ENCODE peak calls at places on chromosomes 7 and 10, in seven cellular contexts. Q is A673; K is smooth muscle cell of the brain vasculature; G is NCI-H2081; X is C1 segment of cervical spinal cord; C is stimulated activated CD4-positive, alpha-beta T cell treated with anti-CD3 and anti-CD28 coated beads, Interleukin-15, amount 100 ng/mL, for 48 hours; H is effector CD4-positive, alpha-beta T cell. S is an unnamed sample.

GRCh38 chr10:130213286-130214080 is 77.3 kb downstream of the GLRX3 start:
- DNase-seq in Q (no peak), K (no peak), G (no peak), X (no peak), C (no peak), H (no peak), S (no peak)

GRCh38 chr10:130022071-130022470 is 58.0 kb upstream of the EBF3 start:
- DNase-seq in Q (no peak), K (no peak), G (no peak), X (no peak), C (no peak), H (no peak), S (no peak)

GRCh38 chr10:61343781-61344180 is 109.4 kb downstream of the TMEM26 start:
- DNase-seq in Q (no peak), K (no peak), G (no peak), X (no peak), C (no peak), H (no peak), S (no peak)

GRCh38 chr7:4825081-4825480 is 36.7 kb downstream of the PAPOLB start:
- DNase-seq in Q (no peak), K (no peak), G (no peak), X (no peak), C (no peak), H (no peak), S (no peak)

GRCh38 chr7:48876087-48876486 is 48.3 kb upstream of the CDC14C start:
- DNase-seq in Q (no peak), K (no peak), G (no peak), X (no peak), C (no peak), H (no peak), S (no peak)

GRCh38 chr10:15763001-15763400 is 43.3 kb upstream of the ITGA8 start:
- DNase-seq in Q (no peak), K (no peak), G (no peak), X (no peak), C (no peak), H (no peak), S (no peak)

GRCh38 chr10:3538850-3539531 is 246.0 kb downstream of the KLF6 start:
- DNase-seq in Q (peak; percentile 73), K (peak; percentile 89), G (no peak), X (no peak), C (peak; percentile 14), H (no peak), S (no peak)

GRCh38 chr10:101080933-101081546 is 19.3 kb downstream of the KAZALD1 start:
- DNase-seq in Q (no peak), K (no peak), G (no peak), X (no peak), C (no peak), H (no peak), S (no peak)

GRCh38 chr7:12409097-12409711 is 5.5 kb upstream of the VWDE start:
- DNase-seq in Q (no peak), K (no peak), G (no peak), X (no peak), C (no peak), H (no peak), S (no peak)

GRCh38 chr10:99412100-99412499 is 18.3 kb downstream of the GOT1 start:
- DNase-seq in Q (no peak), K (no peak), G (no peak), X (no peak), C (no peak), H (no peak), S (no peak)

GRCh38 chr10:70183304-70183703 is 13.0 kb upstream of the SAR1A start:
- DNase-seq in Q (no peak), K (no peak), G (no peak), X (no peak), C (no peak), H (no peak), S (no peak)

GRCh38 chr10:60430017-60430416 is 40.3 kb upstream of the ANK3 start:
- DNase-seq in Q (no peak), K (peak; percentile 50), G (no peak), X (no peak), C (no peak), H (no peak), S (no peak)

GRCh38 chr7:46854958-46855473 is 726.9 kb downstream of the TNS3 start:
- DNase-seq in Q (no peak), K (no peak), G (no peak), X (no peak), C (no peak), H (no peak), S (no peak)

GRCh38 chr10:94138391-94138790 is 144.7 kb downstream of the PLCE1 start:
- DNase-seq in Q (no peak), K (no peak), G (no peak), X (no peak), C (no peak), H (no peak), S (no peak)

GRCh38 chr10:88986549-88987242 is 3.9 kb upstream of the FAS start:
- DNase-seq in Q (peak; percentile 78), K (no peak), G (peak; percentile 20), X (no peak), C (no peak), H (no peak), S (no peak)

GRCh38 chr7:45718464-45719330 is 144.5 kb downstream of the ADCY1 start:
- DNase-seq in Q (no peak), K (no peak), G (no peak), X (no peak), C (no peak), H (no peak), S (no peak)

GRCh38 chr10:23768281-23768680 is 329.4 kb downstream of the OTUD1 start:
- DNase-seq in Q (no peak), K (no peak), G (no peak), X (no peak), C (no peak), H (no peak), S (no peak)

GRCh38 chr10:95121904-95122303 is 52.6 kb upstream of the CYP2C8 start:
- DNase-seq in Q (no peak), K (no peak), G (no peak), X (no peak), C (no peak), H (no peak), S (peak; percentile 1)

GRCh38 chr10:3046210-3046779 is 21.1 kb upstream of the PFKP start:
- DNase-seq in Q (no peak), K (no peak), G (peak; percentile 1), X (no peak), C (no peak), H (no peak), S (no peak)

GRCh38 chr7:87220734-87221215 is 1.2 kb upstream of the TMEM243 start:
- DNase-seq in Q (peak; percentile 13), K (no peak), G (peak; percentile 43), X (no peak), C (no peak), H (no peak), S (peak; percentile 31)

S was measured in NCI-H1105.